ENCODE peak calls at places on chromosome X, in six cellular contexts. D is IMR-90, C is neuronal stem cell, Z is mesenchymal stem cell, S is H1, J is trophoblast cell. W is an unnamed sample.

GRCh38 chrX:15947648-15948317 is 93.2 kb upstream of the AP1S2 start:
- DNase-seq in J (no peak), S (peak), Z (peak), C (peak), D (peak), W (peak)

GRCh38 chrX:67574696-67575095 is 30.9 kb downstream of the AR start:
- DNase-seq in D (no peak), C (no peak), Z (no peak), S (no peak), J (no peak), W (no peak)

GRCh38 chrX:149495573-149496071 is 9.5 kb downstream of the IDS start:
- DNase-seq in Z (peak), J (peak), D (peak), S (no peak), C (no peak), W (no peak)

GRCh38 chrX:123975180-123975579 is 13.7 kb downstream of the STAG2 start:
- DNase-seq in S (no peak), D (peak), C (no peak), J (peak), Z (no peak), W (no peak)

GRCh38 chrX:10310502-10310901 is 153.7 kb downstream of the CLCN4 start:
- DNase-seq in C (no peak), S (no peak), D (no peak), J (no peak), Z (no peak), W (no peak)

GRCh38 chrX:34631826-34632225 is 25.3 kb downstream of the TMEM47 start:
- DNase-seq in J (no peak), C (no peak), Z (no peak), S (no peak), D (peak), W (no peak)

GRCh38 chrX:17519349-17519748 is 144.3 kb downstream of the NHS start:
- DNase-seq in S (no peak), Z (no peak), C (no peak), D (peak), J (no peak), W (no peak)

GRCh38 chrX:307261-308111 is 11.1 kb downstream of the GTPBP6 start:
- DNase-seq in J (no peak), S (no peak), D (no peak), C (no peak), Z (no peak), W (no peak)

GRCh38 chrX:138485767-138486166 is 225.8 kb downstream of the FGF13 start:
- DNase-seq in S (peak), J (peak), D (no peak), Z (no peak), C (no peak), W (peak)

GRCh38 chrX:120419465-120419864 is 49.6 kb downstream of the LAMP2 start:
- DNase-seq in C (no peak), D (no peak), Z (no peak), S (no peak), J (no peak), W (no peak)

GRCh38 chrX:1466232-1466661 is 13.5 kb upstream of the ASMTL start:
- DNase-seq in J (no peak), D (no peak), C (no peak), Z (no peak), S (no peak), W (peak)

GRCh38 chrX:68498508-68499379 is at the start of gene YIPF6:
- DNase-seq in C (peak), J (peak), D (peak), Z (peak), S (peak), W (peak)

GRCh38 chrX:110346681-110347080 is 12.0 kb upstream of the RTL9 start:
- DNase-seq in D (no peak), J (peak), S (no peak), Z (no peak), C (no peak), W (peak)

GRCh38 chrX:119036369-119037029 is 36.3 kb upstream of the CT47C1 start:
- DNase-seq in Z (no peak), D (peak), S (no peak), C (no peak), J (peak), W (no peak)

GRCh38 chrX:112941209-112941788 is 100.7 kb upstream of the AMOT start:
- DNase-seq in S (no peak), J (peak), C (no peak), D (peak), Z (no peak), W (no peak)

GRCh38 chrX:41152221-41152620 is 67.0 kb downstream of the USP9X start:
- DNase-seq in S (no peak), Z (no peak), C (no peak), D (no peak), J (no peak), W (no peak)

GRCh38 chrX:114841051-114841450 is 176.4 kb downstream of the IL13RA2 start:
- DNase-seq in D (peak), J (peak), C (no peak), S (no peak), Z (peak), W (no peak)

GRCh38 chrX:130060122-130061069 is 49.9 kb downstream of the ELF4 start:
- DNase-seq in Z (peak), S (no peak), C (peak), D (peak), J (peak), W (peak)

GRCh38 chrX:2159858-2160257 is 340.9 kb downstream of the DHRSX start:
- DNase-seq in D (no peak), C (no peak), J (no peak), Z (no peak), S (no peak), W (no peak)

GRCh38 chrX:78042601-78043000 is 61.4 kb upstream of the PGK1 start:
- DNase-seq in J (no peak), S (no peak), Z (no peak), C (no peak), D (no peak), W (no peak)

GRCh38 chrX:109936114-109936513 is 66.8 kb upstream of the TMEM164 start:
- DNase-seq in C (no peak), D (peak), Z (no peak), S (no peak), J (no peak), W (no peak)

GRCh38 chrX:150226223-150226965 is 136.7 kb upstream of the MAMLD1 start:
- DNase-seq in J (no peak), S (no peak), C (no peak), Z (no peak), D (no peak), W (no peak)

GRCh38 chrX:71629467-71629866 is 11.2 kb upstream of the CXCR3 start:
- DNase-seq in D (no peak), Z (no peak), J (no peak), C (no peak), S (no peak), W (no peak)

GRCh38 chrX:105297041-105297440 is 76.5 kb upstream of the TEX13A start:
- DNase-seq in Z (no peak), D (no peak), J (no peak), S (no peak), C (no peak), W (no peak)

GRCh38 chrX:151825927-151826471 is 86.7 kb upstream of the MAGEA4 start:
- DNase-seq in Z (peak), D (peak), J (peak), C (no peak), S (no peak), W (no peak)
- H4K91ac ChIP-seq in Z (no peak), D (no peak), J (no peak), C (no peak), S (no peak), W (no peak)

DNA sequence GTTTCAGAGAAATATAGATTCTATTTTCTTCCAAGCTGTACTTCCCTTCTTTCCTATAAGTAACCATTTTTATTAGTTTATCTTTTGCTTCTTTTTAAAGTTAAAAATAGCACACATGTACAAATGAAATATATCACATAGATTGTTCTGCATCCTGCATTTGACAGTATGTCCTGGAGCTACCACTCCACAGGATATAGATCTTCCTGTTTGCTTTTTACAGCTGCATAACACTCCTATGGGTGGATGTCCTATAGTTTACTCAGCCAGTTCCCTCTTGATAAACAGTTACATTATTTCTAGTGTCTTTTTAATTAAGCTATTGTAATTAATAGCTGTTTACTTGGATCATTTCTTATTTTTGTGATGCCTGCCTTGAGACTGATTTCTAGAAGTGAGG is 301.6 kb upstream of the DDX53 start:
- DNase-seq in J (no peak), S (no peak), C (no peak), Z (no peak), D (no peak), W (no peak)
- H4K91ac ChIP-seq in J (no peak), S (no peak), C (no peak), Z (no peak), D (no peak), W (no peak)

DNA sequence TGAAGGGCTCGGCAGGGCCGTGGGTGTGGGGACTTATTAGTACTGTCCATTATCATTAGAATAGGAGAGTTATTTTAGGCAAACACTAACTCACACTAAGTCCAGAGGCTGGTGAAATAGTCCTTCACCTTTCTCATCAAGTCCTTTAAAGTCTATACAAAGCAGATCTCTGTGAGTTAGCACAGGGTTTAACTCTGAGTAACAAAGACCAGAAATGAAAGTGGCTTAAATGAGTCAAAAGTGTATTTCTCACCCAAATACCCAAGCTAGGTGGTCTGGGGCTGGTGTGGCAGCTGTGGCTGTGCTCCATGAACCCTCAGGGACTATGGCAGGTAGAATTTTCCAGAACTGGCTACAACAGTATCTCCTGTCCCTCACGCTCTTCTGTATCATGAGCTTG is 263.2 kb downstream of the BCOR start:
- DNase-seq in J (no peak), D (no peak), C (no peak), Z (no peak), S (no peak), W (no peak)
- H4K91ac ChIP-seq in J (no peak), D (no peak), C (no peak), Z (no peak), S (no peak), W (no peak)

GRCh38 chrX:23945206-23945605 is 37.4 kb downstream of the CXorf58 start:
- DNase-seq in Z (no peak), J (no peak), S (no peak), C (no peak), D (no peak), W (no peak)
- H4K91ac ChIP-seq in Z (no peak), J (no peak), S (no peak), C (no peak), D (no peak), W (no peak)

DNA sequence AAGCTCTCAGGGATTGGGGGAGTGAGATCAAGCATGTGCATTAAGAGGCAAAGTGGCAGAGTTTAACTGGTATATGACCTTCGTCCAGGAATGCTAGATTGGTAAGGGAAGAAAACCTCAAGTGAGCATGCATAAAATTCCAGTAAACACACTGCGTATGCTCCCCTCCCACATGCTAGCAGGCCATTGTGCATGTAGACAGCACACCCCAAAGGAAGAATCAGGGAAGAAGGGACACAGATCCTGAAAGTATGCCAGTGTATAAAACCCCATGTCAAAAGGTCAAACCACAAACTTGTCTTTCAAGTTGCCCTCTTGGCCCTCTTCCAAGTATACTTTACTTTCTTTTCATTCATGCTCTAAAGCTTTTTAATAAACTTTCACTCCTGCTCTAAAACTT is 405.2 kb upstream of the CNKSR2 start:
- DNase-seq in C (no peak), J (no peak), D (no peak), Z (no peak), S (no peak), W (no peak)
- H4K91ac ChIP-seq in C (no peak), J (no peak), D (no peak), Z (no peak), S (no peak), W (no peak)

GRCh38 chrX:106451933-106452332 is 159.8 kb upstream of the RADX start:
- DNase-seq in C (no peak), D (no peak), S (no peak), Z (no peak), J (no peak), W (no peak)
- H4K91ac ChIP-seq in C (no peak), D (no peak), S (no peak), Z (no peak), J (no peak), W (no peak)

GRCh38 chrX:55142919-55143310 is 54.1 kb downstream of the PAGE2 start:
- DNase-seq in J (no peak), C (no peak), Z (no peak), S (no peak), D (no peak), W (no peak)
- H4K91ac ChIP-seq in J (no peak), C (no peak), Z (no peak), S (no peak), D (no peak), W (no peak)

GRCh38 chrX:81174286-81174685 is 27.4 kb downstream of the HMGN5 start:
- DNase-seq in C (no peak), S (no peak), D (peak), Z (peak), J (peak), W (no peak)
- H4K91ac ChIP-seq in C (no peak), S (no peak), D (no peak), Z (no peak), J (no peak), W (no peak)

GRCh38 chrX:46258356-46258755 is 286.9 kb downstream of the ZNF674 start:
- DNase-seq in C (no peak), J (peak), Z (no peak), D (no peak), S (no peak), W (no peak)

GRCh38 chrX:46257451-46257879 is 287.8 kb downstream of the ZNF674 start:
- DNase-seq in J (no peak), D (no peak), S (no peak), Z (no peak), C (no peak), W (no peak)

GRCh38 chrX:46263494-46263893 is 281.7 kb downstream of the ZNF674 start:
- DNase-seq in Z (no peak), C (no peak), J (peak), S (no peak), D (no peak), W (no peak)

GRCh38 chrX:46262299-46262698 is 282.9 kb downstream of the ZNF674 start:
- DNase-seq in S (no peak), D (no peak), J (peak), C (no peak), Z (no peak), W (no peak)

GRCh38 chrX:46260502-46260901 is 284.7 kb downstream of the ZNF674 start:
- DNase-seq in Z (no peak), S (peak), C (no peak), D (no peak), J (peak), W (no peak)
- H4K91ac ChIP-seq in Z (no peak), S (no peak), C (no peak), D (no peak), J (no peak), W (no peak)

DNA sequence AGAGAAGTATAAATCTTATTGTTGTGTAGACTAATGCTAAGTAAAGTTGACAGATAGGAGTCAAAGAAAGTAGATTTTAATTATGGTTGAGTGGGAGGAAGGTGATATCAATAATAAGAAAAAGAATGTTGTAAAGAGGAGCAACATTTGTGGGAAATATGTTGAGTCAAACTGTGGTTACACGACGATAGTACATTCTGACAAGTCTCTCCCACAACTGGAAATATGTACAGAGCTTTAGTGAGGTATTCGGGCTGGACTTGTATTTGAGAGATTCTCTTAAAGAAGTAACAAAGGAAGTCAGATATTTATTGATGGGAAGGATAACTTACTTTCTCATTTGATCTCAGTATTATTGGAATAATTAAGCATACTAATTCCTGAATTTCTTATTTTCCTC is 525.3 kb upstream of the MAGEB2 start:
- DNase-seq in Z (peak), S (no peak), D (peak), J (no peak), C (no peak), W (no peak)
- H4K91ac ChIP-seq in Z (no peak), S (no peak), D (no peak), J (no peak), C (no peak), W (no peak)